ENCODE peak calls at places on chromosome 5, in six cellular contexts. E, X, C, S, J and R are unnamed samples.

GRCh38 chr5:147971472-147971871 is 65.1 kb upstream of the C5orf46 start:
- DNase-seq in C (no peak), S (no peak), E (no peak), J (peak), X (no peak), R (no peak)

GRCh38 chr5:132103969-132104391 is 30.4 kb downstream of the CSF2 start:
- DNase-seq in C (no peak), E (no peak), X (no peak), J (no peak), S (no peak), R (no peak)

GRCh38 chr5:74567351-74567870 is 73.1 kb downstream of the ENC1 start:
- DNase-seq in X (no peak), E (no peak), C (no peak), S (no peak), J (peak), R (no peak)

GRCh38 chr5:104793452-104794120 is 1231.0 kb upstream of the NUDT12 start:
- DNase-seq in S (no peak), E (no peak), C (no peak), J (no peak), X (no peak), R (no peak)

GRCh38 chr5:35856186-35857003 is at the start of gene IL7R:
- DNase-seq in S (no peak), C (no peak), X (no peak), E (no peak), J (no peak), R (no peak)

GRCh38 chr5:81164936-81165335 is 68.2 kb upstream of the CKMT2 start:
- DNase-seq in E (no peak), C (no peak), J (no peak), X (no peak), S (no peak), R (no peak)

GRCh38 chr5:80083115-80083890 is 48.2 kb downstream of the THBS4 start:
- DNase-seq in S (no peak), E (no peak), X (peak), J (peak), C (peak), R (peak)

GRCh38 chr5:78979899-78980298 is 5.2 kb downstream of the ARSB start:
- DNase-seq in C (no peak), E (no peak), X (no peak), J (no peak), S (no peak), R (no peak)

GRCh38 chr5:154516475-154516874 is 38.4 kb upstream of the HAND1 start:
- DNase-seq in S (no peak), C (no peak), X (no peak), J (no peak), E (no peak), R (no peak)